ENCODE peak calls at places on chromosomes 5 and 9, in eight cellular contexts. R is right lobe of liver, T is endothelial cell, L is spleen, I is upper lobe of left lung, B is GM12865, Y is heart left ventricle, O is Peyer's patch. C is an unnamed sample.

GRCh38 chr9:79976501-79977444 is 405.0 kb downstream of the TLE4 start:
- DNase-seq in L (no peak), B (no peak), T (no peak), Y (no peak), I (no peak), R (no peak), O (no peak), C (no peak)

GRCh38 chr5:163571755-163572154 is 66.3 kb downstream of the MAT2B start:
- DNase-seq in L (no peak), B (no peak), Y (no peak), T (no peak), I (no peak), R (no peak), O (no peak), C (no peak)

GRCh38 chr9:113659039-113659438 is 195.5 kb downstream of the RGS3 start:
- DNase-seq in O (no peak), B (no peak), I (no peak), R (no peak), L (no peak), T (no peak), Y (no peak), C (no peak)

GRCh38 chr5:155389498-155389897 is 375.9 kb downstream of the KIF4B start:
- DNase-seq in O (no peak), L (no peak), B (no peak), I (no peak), Y (no peak), T (no peak), R (no peak), C (no peak)

GRCh38 chr9:37503736-37504135 is 18.0 kb downstream of the POLR1E start:
- DNase-seq in T (no peak), O (peak; percentile 68), Y (peak; percentile 55), I (peak; percentile 41), L (no peak), R (no peak), B (peak; percentile 29), C (no peak)

GRCh38 chr5:96209829-96210228 is 223.2 kb downstream of the PCSK1 start:
- DNase-seq in O (no peak), T (no peak), Y (no peak), L (no peak), R (no peak), I (no peak), B (no peak), C (no peak)

GRCh38 chr9:9246726-9247125 is 1366.1 kb downstream of the PTPRD start:
- DNase-seq in O (no peak), T (no peak), B (no peak), R (no peak), Y (no peak), L (no peak), I (no peak), C (no peak)

GRCh38 chr5:139670369-139671095 is 22.4 kb downstream of the CXXC5 start:
- DNase-seq in T (no peak), I (no peak), L (peak; percentile 91), O (peak; percentile 92), R (no peak), Y (peak; percentile 29), B (peak; percentile 92), C (no peak)

DNA sequence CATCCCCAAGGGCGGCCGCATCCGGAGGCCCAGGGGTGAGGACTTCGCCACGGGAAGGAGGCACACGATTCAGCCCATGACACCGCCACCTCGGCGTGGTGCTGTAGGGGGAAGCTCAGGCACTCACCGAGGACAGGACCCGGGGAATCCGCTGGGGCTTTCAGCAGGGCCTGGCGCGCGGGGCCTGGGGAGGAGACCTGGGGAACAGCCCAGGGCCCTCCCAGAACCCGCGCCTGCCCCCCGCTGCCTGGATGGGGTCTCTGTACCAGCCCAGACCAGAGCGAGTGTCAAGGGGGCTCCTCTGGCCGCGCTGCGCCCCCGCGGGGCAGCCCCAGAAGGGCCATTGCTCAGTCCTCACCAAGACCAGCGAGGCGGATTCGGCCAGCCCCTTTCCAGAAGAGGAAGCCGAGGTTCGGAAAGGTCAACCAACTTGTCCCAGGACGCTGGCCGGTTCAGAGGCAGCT is 12.8 kb downstream of the COL23A1 start:
- DNase-seq in B (no peak), L (no peak), R (no peak), Y (no peak), O (no peak), T (peak; percentile 45), I (no peak), C (no peak)
- TF ChIP-seq CTCF in B (no peak), L (no peak), R (no peak), Y (no peak), O (no peak), T (no peak), I (no peak), C (no peak)

GRCh38 chr5:36932056-36932455 is 55.5 kb downstream of the NIPBL start:
- DNase-seq in L (no peak), I (no peak), T (no peak), Y (no peak), B (no peak), R (no peak), O (no peak), C (no peak)

GRCh38 chr5:36934740-36935356 is 58.3 kb downstream of the NIPBL start:
- DNase-seq in R (no peak), T (no peak), B (no peak), I (no peak), Y (no peak), O (no peak), L (no peak), C (no peak)

GRCh38 chr5:36929438-36929837 is 52.9 kb downstream of the NIPBL start:
- DNase-seq in O (no peak), Y (no peak), I (no peak), L (no peak), R (no peak), B (no peak), T (no peak), C (no peak)

GRCh38 chr5:36932699-36933098 is 56.1 kb downstream of the NIPBL start:
- DNase-seq in R (no peak), O (no peak), L (no peak), I (no peak), Y (no peak), B (no peak), T (no peak), C (no peak)

DNA sequence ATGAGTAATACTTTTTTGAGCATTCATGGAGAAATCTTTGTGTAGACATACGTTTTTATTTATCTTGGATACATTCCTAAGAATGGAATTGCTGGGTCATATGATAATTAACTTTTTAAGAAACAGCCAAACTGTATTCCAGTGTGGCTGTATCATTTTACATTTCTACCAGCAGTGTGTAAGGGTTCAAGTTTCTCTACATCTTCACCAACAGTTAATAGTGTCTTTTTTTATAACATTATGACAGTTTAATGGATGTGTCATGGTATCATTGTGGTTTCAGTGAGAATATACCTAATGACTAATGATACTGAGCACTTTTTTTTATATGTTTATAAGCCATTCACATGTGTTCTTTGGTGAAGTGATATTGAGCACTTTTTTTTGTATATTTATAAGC is 52.4 kb downstream of the NIPBL start:
- DNase-seq in B (no peak), I (no peak), O (no peak), T (no peak), Y (no peak), L (no peak), R (no peak), C (no peak)
- TF ChIP-seq CTCF in B (no peak), I (no peak), O (no peak), T (no peak), Y (no peak), L (no peak), R (no peak), C (no peak)

GRCh38 chr9:10858817-10859216 is 246.0 kb upstream of the PTPRD start:
- DNase-seq in B (no peak), L (no peak), I (no peak), T (no peak), Y (no peak), R (no peak), O (no peak), C (no peak)

GRCh38 chr9:10855847-10856246 is 243.0 kb upstream of the PTPRD start:
- DNase-seq in O (no peak), B (no peak), T (peak; percentile 17), L (no peak), R (no peak), I (no peak), Y (no peak), C (no peak)
- TF ChIP-seq CTCF in O (no peak), B (no peak), T (peak; percentile 81), L (no peak), R (peak; percentile 21), I (no peak), Y (no peak), C (peak; percentile 75)

GRCh38 chr9:106891286-106891685 is 28.3 kb downstream of the ZNF462 start:
- DNase-seq in L (no peak), R (no peak), B (no peak), I (no peak), Y (no peak), T (no peak), O (no peak), C (no peak)

GRCh38 chr9:106893088-106893487 is 30.1 kb downstream of the ZNF462 start:
- DNase-seq in R (no peak), L (no peak), T (no peak), Y (no peak), O (no peak), I (no peak), B (no peak), C (no peak)

GRCh38 chr9:106892632-106893031 is 29.7 kb downstream of the ZNF462 start:
- DNase-seq in O (peak; percentile 49), T (no peak), I (peak; percentile 83), L (no peak), B (no peak), Y (peak; percentile 63), R (no peak), C (peak; percentile 35)

GRCh38 chr9:106888992-106889631 is 26.1 kb downstream of the ZNF462 start:
- DNase-seq in I (no peak), O (no peak), B (no peak), L (no peak), R (no peak), T (no peak), Y (no peak), C (no peak)

DNA sequence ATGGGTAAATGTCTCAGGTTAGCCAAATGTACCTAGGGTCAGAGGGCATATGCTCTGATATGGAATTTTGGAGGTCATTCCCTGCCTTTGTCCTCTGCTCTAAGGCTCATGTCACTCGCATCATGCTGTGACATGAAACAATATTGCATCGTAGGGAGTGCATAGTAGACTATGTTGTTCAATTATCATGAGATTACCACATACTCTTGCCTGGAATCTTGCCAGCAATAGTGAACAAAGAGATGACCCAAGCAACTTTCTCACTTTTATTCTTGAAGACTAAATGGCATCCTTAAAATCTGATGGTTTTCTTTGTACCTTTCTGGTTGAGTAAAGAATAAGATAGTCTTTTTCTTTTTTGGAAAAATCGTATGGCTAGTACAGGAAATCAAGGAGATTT is 27.7 kb downstream of the ZNF462 start:
- DNase-seq in I (no peak), R (no peak), Y (no peak), O (no peak), L (no peak), B (no peak), T (no peak), C (no peak)
- TF ChIP-seq CTCF in I (no peak), R (no peak), Y (no peak), O (no peak), L (no peak), B (no peak), T (no peak), C (no peak)

GRCh38 chr9:135715056-135715595 is 13.1 kb downstream of the KCNT1 start:
- DNase-seq in B (no peak), L (no peak), O (no peak), T (no peak), I (no peak), Y (no peak), R (no peak), C (no peak)
- TF ChIP-seq CTCF in B (no peak), L (no peak), O (no peak), T (no peak), I (no peak), Y (no peak), R (no peak), C (no peak)